ENCODE peak calls at places on chromosomes 4 and X, in seven cellular contexts. T is fibroblast of lung; J is heart right ventricle; N is SJSA1; L is ovary; I is GM23248; Z is CD8-positive, alpha-beta T cell. K is an unnamed sample.

GRCh38 chr4:41257257-41257900 is 651 bp downstream of the UCHL1 start:
- DNase-seq in Z (no peak), N (no peak), J (peak; percentile 9), I (peak; percentile 85), L (peak; percentile 50), T (peak; percentile 61), K (peak; percentile 22)

GRCh38 chr4:8641931-8642650 is 49.5 kb downstream of the CPZ start:
- DNase-seq in I (no peak), T (no peak), Z (no peak), J (no peak), N (no peak), L (no peak), K (no peak)

GRCh38 chrX:39650883-39651282 is 446.9 kb downstream of the BCOR start:
- DNase-seq in L (no peak), J (no peak), Z (no peak), T (no peak), N (no peak), I (no peak), K (no peak)

GRCh38 chr4:150178161-150178560 is 99.9 kb downstream of the DCLK2 start:
- DNase-seq in Z (no peak), N (no peak), I (no peak), T (peak; percentile 90), J (no peak), L (no peak), K (no peak)

GRCh38 chr4:99885687-99886086 is 8.5 kb downstream of the LAMTOR3 start:
- DNase-seq in Z (no peak), T (no peak), N (no peak), L (no peak), I (no peak), J (no peak), K (no peak)

GRCh38 chrX:45479835-45480422 is 279.3 kb upstream of the DIPK2B start:
- DNase-seq in T (peak; percentile 92), N (peak; percentile 50), L (no peak), J (no peak), I (peak; percentile 74), Z (no peak), K (no peak)

GRCh38 chrX:3175659-3176438 is 134.6 kb downstream of the ARSF start:
- DNase-seq in L (no peak), N (no peak), Z (no peak), I (peak; percentile 68), J (no peak), T (peak; percentile 69), K (no peak)

GRCh38 chrX:37905436-37906147 is 58.2 kb upstream of the DYNLT3 start:
- DNase-seq in I (peak; percentile 23), L (no peak), N (peak; percentile 59), J (no peak), Z (peak; percentile 7), T (peak; percentile 75), K (no peak)

GRCh38 chr4:132227349-132228165 is 921.5 kb upstream of the PCDH10 start:
- DNase-seq in J (no peak), Z (no peak), I (peak; percentile 51), T (peak; percentile 43), L (no peak), N (no peak), K (no peak)

GRCh38 chrX:101813200-101813599 is 118.6 kb downstream of the ZMAT1 start:
- DNase-seq in I (no peak), N (no peak), T (no peak), Z (no peak), J (no peak), L (no peak), K (no peak)

GRCh38 chr4:95417531-95417930 is 131.2 kb downstream of the UNC5C start:
- DNase-seq in Z (no peak), J (no peak), N (no peak), L (no peak), I (no peak), T (no peak), K (no peak)

GRCh38 chrX:107751127-107751526 is 24.5 kb downstream of the TSC22D3 start:
- DNase-seq in J (no peak), I (no peak), N (no peak), L (no peak), T (no peak), Z (no peak), K (no peak)

GRCh38 chrX:107750263-107750662 is 25.3 kb downstream of the TSC22D3 start:
- DNase-seq in N (no peak), Z (no peak), I (no peak), T (no peak), L (no peak), J (no peak), K (no peak)

GRCh38 chrX:107752037-107752436 is 23.6 kb downstream of the TSC22D3 start:
- DNase-seq in L (no peak), I (no peak), N (no peak), T (no peak), Z (no peak), J (no peak), K (no peak)

GRCh38 chrX:107747596-107748161 is 27.9 kb downstream of the TSC22D3 start:
- DNase-seq in J (peak; percentile 37), T (peak; percentile 55), Z (no peak), I (peak; percentile 68), L (peak; percentile 44), N (no peak), K (no peak)

DNA sequence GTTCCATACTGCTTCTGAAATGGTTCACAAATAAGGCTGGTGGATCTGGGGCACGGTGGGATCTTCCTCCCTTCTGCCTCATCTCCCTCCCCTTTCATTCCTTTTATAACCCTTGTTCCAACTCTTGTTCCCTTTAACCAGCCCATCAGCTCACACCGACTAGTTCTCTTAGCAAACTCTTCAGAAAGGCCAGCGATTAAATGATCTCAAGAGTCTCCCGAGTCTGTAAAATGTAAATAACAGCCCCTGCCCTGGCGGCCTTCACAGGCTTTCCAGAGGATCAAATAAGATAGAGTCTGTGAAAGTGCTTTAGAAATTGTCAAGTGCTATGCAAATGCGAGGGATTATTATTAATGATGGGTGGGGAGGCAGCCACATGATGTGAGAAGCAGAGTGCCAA is 27.1 kb downstream of the TSC22D3 start:
- DNase-seq in I (no peak), J (no peak), Z (no peak), L (no peak), T (no peak), N (no peak), K (no peak)
- H3K27ac ChIP-seq in I (no peak overlapping the region), J (peak overlapping the region; percentile 79), Z (no peak overlapping the region), L (peak overlapping the region; percentile 60), T (no peak overlapping the region), N (no peak overlapping the region), K (peak overlapping the region; percentile 87)

GRCh38 chr4:176358083-176358469 is 38.3 kb downstream of the SPCS3 start:
- DNase-seq in I (no peak), L (no peak), J (no peak), Z (no peak), N (no peak), T (no peak), K (no peak)

GRCh38 chr4:176359590-176359989 is 39.8 kb downstream of the SPCS3 start:
- DNase-seq in T (peak; percentile 68), Z (no peak), N (no peak), J (no peak), L (no peak), I (peak; percentile 87), K (no peak)

GRCh38 chr4:176363072-176363471 is 43.3 kb downstream of the SPCS3 start:
- DNase-seq in N (no peak), I (no peak), L (no peak), Z (no peak), J (no peak), T (peak; percentile 27), K (no peak)

GRCh38 chr4:176357359-176358082 is 37.8 kb downstream of the SPCS3 start:
- DNase-seq in N (no peak), Z (no peak), L (no peak), I (peak; percentile 4), J (no peak), T (no peak), K (no peak)

GRCh38 chr4:176360446-176360845 is 40.7 kb downstream of the SPCS3 start:
- DNase-seq in L (no peak), J (no peak), N (no peak), Z (no peak), I (peak; percentile 65), T (no peak), K (no peak)
- H3K27me3 ChIP-seq in L (no peaks in the 10 kb centered on the region), J (no peaks in the 10 kb centered on the region), N (no peaks in the 10 kb centered on the region), Z (no peaks in the 10 kb centered on the region), I (no peaks in the 10 kb centered on the region), T (no peaks in the 10 kb centered on the region), K (no peaks in the 10 kb centered on the region)

GRCh38 chr4:53019485-53020382 is 157.6 kb downstream of the RASL11B start:
- DNase-seq in Z (no peak), I (peak; percentile 77), N (no peak), L (no peak), J (no peak), T (peak; percentile 82), K (no peak)
- H3K27ac ChIP-seq in Z (no peak overlapping the region), I (peak overlapping the region; percentile 60), N (peak overlapping the region; percentile 37), L (peak overlapping the region; percentile 13), J (peak overlapping the region; percentile 3), T (no peak overlapping the region), K (no peak overlapping the region)

DNA sequence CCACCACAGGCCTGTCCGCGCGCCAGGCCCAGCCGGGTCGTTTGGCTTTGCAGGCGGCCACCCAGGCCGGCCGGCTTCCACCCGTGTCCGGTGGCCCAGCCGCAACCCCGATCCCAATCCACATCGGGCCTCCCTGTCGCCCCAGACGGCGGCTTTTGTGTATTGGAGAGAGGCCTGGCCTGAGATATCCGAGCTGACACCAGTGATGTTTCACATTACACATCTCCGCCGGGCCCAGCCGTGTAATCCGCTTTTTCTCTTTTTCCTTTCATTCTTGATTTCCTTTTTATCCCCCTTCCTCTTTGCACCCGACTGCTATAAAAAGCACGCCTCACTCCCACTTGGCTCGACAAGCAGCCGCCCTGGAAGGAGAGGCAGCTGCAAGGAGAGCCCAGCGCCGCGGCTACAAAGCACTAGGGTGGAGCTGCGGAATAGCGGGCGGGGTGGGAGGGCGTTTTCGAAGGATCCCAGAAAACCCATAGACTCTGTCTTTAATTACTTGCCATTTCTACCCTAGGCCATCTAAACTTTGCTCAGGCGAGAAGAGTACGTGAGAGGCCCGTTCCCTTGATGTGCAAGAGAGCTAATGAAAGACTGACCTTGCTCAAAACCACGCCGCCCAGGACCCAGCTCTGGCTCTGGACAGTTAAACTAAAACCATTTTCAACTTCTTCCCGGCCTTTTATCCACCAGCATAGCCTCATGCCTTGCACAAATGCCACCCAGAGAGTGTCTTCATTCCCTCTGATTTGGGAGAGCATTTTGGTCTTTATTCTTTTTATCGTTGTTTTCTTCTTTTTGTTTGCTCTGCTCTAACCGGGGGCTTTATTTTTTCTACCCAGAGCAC is 3.3 kb downstream of the PITX2 start:
- DNase-seq in I (no peak), N (no peak), T (no peak), J (no peak), L (no peak), Z (no peak), K (no peak)
- H3K27me3 ChIP-seq in I (no peaks in the 10 kb centered on the region), N (no peaks in the 10 kb centered on the region), T (peaks cover 83% of the 10 kb centered on the region), J (peaks cover 100% of the 10 kb centered on the region), L (no peaks in the 10 kb centered on the region), Z (peaks cover 73% of the 10 kb centered on the region), K (peaks cover 100% of the 10 kb centered on the region)